ENCODE peak calls at places on chromosomes 13 and 19, in nine cellular contexts. One of them, this sample, is unnamed.

GRCh38 chr13:24073657-24074056 is 86.9 kb upstream of the SPATA13 start:
- DNase-seq in neural progenitor cell: no peak
- DNase-seq in GM23248: no peak
- DNase-seq in HCT116: no peak
- DNase-seq in PC-3: no peak
- DNase-seq in GM23338: no peak
- DNase-seq in hepatocyte: no peak
- DNase-seq in MM.1S: no peak
- DNase-seq in SK-N-SH: no peak
- DNase-seq in this sample: no peak

GRCh38 chr13:73934215-73934623 is 200.0 kb downstream of the KLF12 start:
- DNase-seq in neural progenitor cell: no peak
- DNase-seq in GM23248: no peak
- DNase-seq in HCT116: no peak
- DNase-seq in PC-3: peak
- DNase-seq in GM23338: no peak
- DNase-seq in hepatocyte: no peak
- DNase-seq in MM.1S: no peak
- DNase-seq in SK-N-SH: no peak
- DNase-seq in this sample: no peak

GRCh38 chr13:75550159-75550567 is 572 bp downstream of the UCHL3 start:
- DNase-seq in neural progenitor cell: peak
- DNase-seq in GM23248: peak
- DNase-seq in HCT116: peak
- DNase-seq in PC-3: peak
- DNase-seq in GM23338: peak
- DNase-seq in hepatocyte: peak
- DNase-seq in MM.1S: peak
- DNase-seq in SK-N-SH: peak
- DNase-seq in this sample: peak

GRCh38 chr13:107216046-107216715 is 648.2 kb upstream of the ARGLU1 start:
- DNase-seq in neural progenitor cell: peak
- DNase-seq in GM23248: no peak
- DNase-seq in HCT116: no peak
- DNase-seq in PC-3: no peak
- DNase-seq in GM23338: peak
- DNase-seq in hepatocyte: no peak
- DNase-seq in MM.1S: no peak
- DNase-seq in SK-N-SH: no peak
- DNase-seq in this sample: no peak

GRCh38 chr19:40464059-40465024 is 1.2 kb downstream of the BLVRB start:
- DNase-seq in neural progenitor cell: peak
- DNase-seq in GM23248: peak
- DNase-seq in HCT116: peak
- DNase-seq in PC-3: peak
- DNase-seq in GM23338: peak
- DNase-seq in hepatocyte: peak
- DNase-seq in MM.1S: peak
- DNase-seq in SK-N-SH: peak
- DNase-seq in this sample: peak

GRCh38 chr13:46522692-46523040 is 30.3 kb upstream of the LRCH1 start:
- DNase-seq in neural progenitor cell: no peak
- DNase-seq in GM23248: no peak
- DNase-seq in HCT116: no peak
- DNase-seq in PC-3: no peak
- DNase-seq in GM23338: no peak
- DNase-seq in hepatocyte: no peak
- DNase-seq in MM.1S: no peak
- DNase-seq in SK-N-SH: no peak
- DNase-seq in this sample: no peak

GRCh38 chr19:57419439-57419838 is 8.5 kb downstream of the ZNF17 start:
- DNase-seq in neural progenitor cell: no peak
- DNase-seq in GM23248: no peak
- DNase-seq in HCT116: no peak
- DNase-seq in PC-3: no peak
- DNase-seq in GM23338: no peak
- DNase-seq in hepatocyte: no peak
- DNase-seq in MM.1S: no peak
- DNase-seq in SK-N-SH: no peak
- DNase-seq in this sample: no peak

GRCh38 chr13:99895428-99895998 is 76.1 kb downstream of the ZIC5 start:
- DNase-seq in neural progenitor cell: peak
- DNase-seq in GM23248: peak
- DNase-seq in HCT116: no peak
- DNase-seq in PC-3: no peak
- DNase-seq in GM23338: peak
- DNase-seq in hepatocyte: no peak
- DNase-seq in MM.1S: no peak
- DNase-seq in SK-N-SH: peak
- DNase-seq in this sample: no peak

GRCh38 chr13:101703838-101704237 is 251.4 kb downstream of the ITGBL1 start:
- DNase-seq in neural progenitor cell: no peak
- DNase-seq in GM23248: no peak
- DNase-seq in HCT116: no peak
- DNase-seq in PC-3: peak
- DNase-seq in GM23338: no peak
- DNase-seq in hepatocyte: peak
- DNase-seq in MM.1S: no peak
- DNase-seq in SK-N-SH: no peak
- DNase-seq in this sample: no peak

GRCh38 chr13:106156468-106156867 is 379.0 kb downstream of the EFNB2 start:
- DNase-seq in neural progenitor cell: no peak
- DNase-seq in GM23248: peak
- DNase-seq in HCT116: peak
- DNase-seq in PC-3: peak
- DNase-seq in GM23338: no peak
- DNase-seq in hepatocyte: peak
- DNase-seq in MM.1S: no peak
- DNase-seq in SK-N-SH: no peak
- DNase-seq in this sample: no peak

GRCh38 chr19:4507150-4507452 is 11.2 kb downstream of the PLIN4 start:
- DNase-seq in neural progenitor cell: no peak
- DNase-seq in GM23248: no peak
- DNase-seq in HCT116: no peak
- DNase-seq in PC-3: no peak
- DNase-seq in GM23338: no peak
- DNase-seq in hepatocyte: no peak
- DNase-seq in MM.1S: no peak
- DNase-seq in SK-N-SH: no peak
- DNase-seq in this sample: no peak

GRCh38 chr19:18991050-18991449 is 42.3 kb downstream of the SUGP2 start:
- DNase-seq in neural progenitor cell: no peak
- DNase-seq in GM23248: no peak
- DNase-seq in HCT116: no peak
- DNase-seq in PC-3: no peak
- DNase-seq in GM23338: no peak
- DNase-seq in hepatocyte: no peak
- DNase-seq in MM.1S: no peak
- DNase-seq in SK-N-SH: no peak
- DNase-seq in this sample: no peak

GRCh38 chr19:49539192-49539952 is 11.6 kb downstream of the RCN3 start:
- DNase-seq in neural progenitor cell: no peak
- DNase-seq in GM23248: no peak
- DNase-seq in HCT116: no peak
- DNase-seq in PC-3: no peak
- DNase-seq in GM23338: no peak
- DNase-seq in hepatocyte: no peak
- DNase-seq in MM.1S: no peak
- DNase-seq in SK-N-SH: no peak
- DNase-seq in this sample: no peak

GRCh38 chr13:46523972-46524737 is 28.8 kb upstream of the LRCH1 start:
- DNase-seq in neural progenitor cell: no peak
- DNase-seq in GM23248: peak
- DNase-seq in HCT116: no peak
- DNase-seq in PC-3: peak
- DNase-seq in GM23338: no peak
- DNase-seq in hepatocyte: no peak
- DNase-seq in MM.1S: no peak
- DNase-seq in SK-N-SH: no peak
- DNase-seq in this sample: no peak

GRCh38 chr19:32287086-32287485 is 58.3 kb upstream of the ZNF507 start:
- DNase-seq in neural progenitor cell: no peak
- DNase-seq in GM23248: no peak
- DNase-seq in HCT116: no peak
- DNase-seq in PC-3: no peak
- DNase-seq in GM23338: no peak
- DNase-seq in hepatocyte: no peak
- DNase-seq in MM.1S: no peak
- DNase-seq in SK-N-SH: no peak
- DNase-seq in this sample: peak

GRCh38 chr19:13195678-13196077 is 45.5 kb downstream of the IER2 start:
- DNase-seq in neural progenitor cell: peak
- DNase-seq in GM23248: no peak
- DNase-seq in HCT116: no peak
- DNase-seq in PC-3: no peak
- DNase-seq in GM23338: peak
- DNase-seq in hepatocyte: peak
- DNase-seq in MM.1S: peak
- DNase-seq in SK-N-SH: no peak
- DNase-seq in this sample: peak

GRCh38 chr19:34348899-34349487 is 16.0 kb upstream of the GPI start:
- DNase-seq in neural progenitor cell: no peak
- DNase-seq in GM23248: no peak
- DNase-seq in HCT116: no peak
- DNase-seq in PC-3: no peak
- DNase-seq in GM23338: no peak
- DNase-seq in hepatocyte: no peak
- DNase-seq in MM.1S: no peak
- DNase-seq in SK-N-SH: no peak
- DNase-seq in this sample: no peak

GRCh38 chr19:18063463-18063862 is 23.3 kb downstream of the IL12RB1 start:
- DNase-seq in neural progenitor cell: peak
- DNase-seq in GM23248: no peak
- DNase-seq in HCT116: no peak
- DNase-seq in PC-3: peak
- DNase-seq in GM23338: peak
- DNase-seq in hepatocyte: peak
- DNase-seq in MM.1S: no peak
- DNase-seq in SK-N-SH: peak
- DNase-seq in this sample: no peak

GRCh38 chr19:15320118-15320517 is 12.2 kb downstream of the BRD4 start:
- DNase-seq in neural progenitor cell: no peak
- DNase-seq in GM23248: peak
- DNase-seq in HCT116: no peak
- DNase-seq in PC-3: no peak
- DNase-seq in GM23338: no peak
- DNase-seq in hepatocyte: no peak
- DNase-seq in MM.1S: no peak
- DNase-seq in SK-N-SH: no peak
- DNase-seq in this sample: no peak

GRCh38 chr19:35858311-35858710 is 1.6 kb downstream of the KIRREL2 start:
- DNase-seq in neural progenitor cell: no peak
- DNase-seq in GM23248: no peak
- DNase-seq in HCT116: no peak
- DNase-seq in PC-3: no peak
- DNase-seq in GM23338: no peak
- DNase-seq in hepatocyte: peak
- DNase-seq in MM.1S: no peak
- DNase-seq in SK-N-SH: no peak
- DNase-seq in this sample: no peak

DNA sequence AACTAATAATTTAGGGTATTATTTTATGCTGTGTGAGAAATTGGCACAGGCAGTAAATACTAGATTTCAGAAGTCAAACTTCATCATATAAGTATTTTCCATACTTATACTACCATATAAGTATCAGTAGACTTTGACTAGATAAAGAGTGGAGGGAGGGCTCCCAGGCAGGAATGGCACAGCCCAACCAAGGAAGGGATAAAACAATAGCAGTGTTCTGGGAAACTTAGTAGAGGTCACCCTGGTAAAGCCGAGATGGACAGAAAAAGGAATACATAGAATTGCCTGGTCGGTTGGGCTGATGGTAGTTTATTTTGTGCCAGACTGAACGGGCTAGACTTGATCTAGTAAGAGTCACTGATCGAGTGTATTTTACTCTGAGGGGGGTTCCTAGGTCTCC is 19.6 kb upstream of the KCTD4 start:
- DNase-seq in neural progenitor cell: no peak
- DNase-seq in GM23248: no peak
- DNase-seq in HCT116: no peak
- DNase-seq in PC-3: no peak
- DNase-seq in GM23338: no peak
- DNase-seq in hepatocyte: no peak
- DNase-seq in MM.1S: no peak
- DNase-seq in SK-N-SH: no peak
- DNase-seq in this sample: no peak
- H3K4me2 ChIP-seq in neural progenitor cell: no peak
- H3K4me2 ChIP-seq in GM23248: peak
- H3K4me2 ChIP-seq in HCT116: peak
- H3K4me2 ChIP-seq in PC-3: peak
- H3K4me2 ChIP-seq in GM23338: no peak
- H3K4me2 ChIP-seq in hepatocyte: no peak
- H3K4me2 ChIP-seq in MM.1S: no peak
- H3K4me2 ChIP-seq in SK-N-SH: no peak
- H3K4me2 ChIP-seq in this sample: no peak

DNA sequence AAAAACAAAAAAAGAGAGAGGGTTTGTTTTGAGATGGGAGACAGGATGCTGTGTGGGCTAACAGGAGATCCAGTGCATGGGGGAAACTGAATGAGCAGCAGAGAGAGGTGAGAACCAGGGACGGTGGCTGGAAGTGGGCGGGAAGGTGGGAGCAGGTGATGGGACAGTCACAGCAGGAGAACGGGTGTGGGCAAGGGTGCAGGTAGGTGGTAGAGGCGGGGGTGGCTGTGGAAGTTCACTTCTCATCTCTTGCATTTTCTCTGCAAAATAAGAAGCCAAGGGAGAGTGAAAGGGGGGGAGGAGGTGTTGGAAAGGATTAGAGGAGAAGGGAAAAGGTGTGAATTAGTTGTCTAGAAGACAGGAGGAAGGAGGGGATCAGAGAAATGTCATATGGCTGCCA is 21.9 kb downstream of the FBXO17 start:
- DNase-seq in neural progenitor cell: no peak
- DNase-seq in GM23248: no peak
- DNase-seq in HCT116: no peak
- DNase-seq in PC-3: no peak
- DNase-seq in GM23338: no peak
- DNase-seq in hepatocyte: no peak
- DNase-seq in MM.1S: no peak
- DNase-seq in SK-N-SH: no peak
- DNase-seq in this sample: no peak
- TF ChIP-seq EZH2phosphoT487 in neural progenitor cell: no peak
- TF ChIP-seq EZH2phosphoT487 in GM23248: no peak
- TF ChIP-seq EZH2phosphoT487 in HCT116: no peak
- TF ChIP-seq EZH2phosphoT487 in PC-3: no peak
- TF ChIP-seq EZH2phosphoT487 in GM23338: no peak
- TF ChIP-seq EZH2phosphoT487 in hepatocyte: no peak
- TF ChIP-seq EZH2phosphoT487 in MM.1S: no peak
- TF ChIP-seq EZH2phosphoT487 in SK-N-SH: no peak
- TF ChIP-seq EZH2phosphoT487 in this sample: no peak

GRCh38 chr19:7494416-7495098 is 5.7 kb upstream of the PEX11G start:
- DNase-seq in neural progenitor cell: peak
- DNase-seq in GM23248: no peak
- DNase-seq in HCT116: no peak
- DNase-seq in PC-3: no peak
- DNase-seq in GM23338: no peak
- DNase-seq in hepatocyte: no peak
- DNase-seq in MM.1S: no peak
- DNase-seq in SK-N-SH: peak
- DNase-seq in this sample: no peak
- H3K4me2 ChIP-seq in neural progenitor cell: no peak
- H3K4me2 ChIP-seq in GM23248: no peak
- H3K4me2 ChIP-seq in HCT116: no peak
- H3K4me2 ChIP-seq in PC-3: no peak
- H3K4me2 ChIP-seq in GM23338: no peak
- H3K4me2 ChIP-seq in hepatocyte: no peak
- H3K4me2 ChIP-seq in MM.1S: no peak
- H3K4me2 ChIP-seq in SK-N-SH: no peak
- H3K4me2 ChIP-seq in this sample: no peak

GRCh38 chr19:7872306-7873204 is 1.6 kb downstream of the PRR36 start:
- DNase-seq in neural progenitor cell: no peak
- DNase-seq in GM23248: no peak
- DNase-seq in HCT116: no peak
- DNase-seq in PC-3: no peak
- DNase-seq in GM23338: no peak
- DNase-seq in hepatocyte: peak
- DNase-seq in MM.1S: no peak
- DNase-seq in SK-N-SH: no peak
- DNase-seq in this sample: no peak
- TF ChIP-seq EZH2phosphoT487 in neural progenitor cell: no peak
- TF ChIP-seq EZH2phosphoT487 in GM23248: no peak
- TF ChIP-seq EZH2phosphoT487 in HCT116: no peak
- TF ChIP-seq EZH2phosphoT487 in PC-3: no peak
- TF ChIP-seq EZH2phosphoT487 in GM23338: no peak
- TF ChIP-seq EZH2phosphoT487 in hepatocyte: no peak
- TF ChIP-seq EZH2phosphoT487 in MM.1S: no peak
- TF ChIP-seq EZH2phosphoT487 in SK-N-SH: no peak
- TF ChIP-seq EZH2phosphoT487 in this sample: no peak